ENCODE peak calls at places on chromosomes 2 and 18, in seven cellular contexts. W, D, M, N, R, U and Z are unnamed samples.

GRCh38 chr18:29874519-29875098 is 1167.9 kb downstream of the DSC3 start:
- DNase-seq in M (no peak), D (peak), N (no peak), U (no peak), R (peak), W (peak), Z (no peak)

GRCh38 chr2:23867449-23867848 is 59.5 kb downstream of the ATAD2B start:
- DNase-seq in N (no peak), U (no peak), M (no peak), D (no peak), W (no peak), R (no peak), Z (no peak)

GRCh38 chr2:225009768-225010167 is 32.5 kb downstream of the DOCK10 start:
- DNase-seq in D (no peak), W (no peak), U (no peak), R (no peak), N (no peak), M (no peak), Z (no peak)

GRCh38 chr2:100289020-100289419 is 33.3 kb downstream of the LONRF2 start:
- DNase-seq in U (no peak), W (no peak), M (no peak), D (no peak), R (no peak), N (no peak), Z (no peak)

GRCh38 chr2:151106805-151107490 is 154.7 kb downstream of the RBM43 start:
- DNase-seq in N (no peak), R (no peak), D (no peak), W (no peak), U (no peak), M (no peak), Z (no peak)

GRCh38 chr2:105062158-105062557 is 24.3 kb downstream of the MRPS9 start:
- DNase-seq in W (no peak), D (no peak), N (no peak), M (no peak), U (no peak), R (no peak), Z (no peak)

GRCh38 chr2:101520246-101520645 is 45.3 kb upstream of the RFX8 start:
- DNase-seq in D (no peak), W (peak), N (no peak), R (no peak), M (no peak), U (no peak), Z (no peak)

GRCh38 chr2:64859208-64860161 is 129.7 kb upstream of the SLC1A4 start:
- DNase-seq in M (no peak), D (peak), W (no peak), R (peak), N (peak), U (peak), Z (no peak)

GRCh38 chr2:184596819-184597411 is 1.4 kb upstream of the ZNF804A start:
- DNase-seq in D (no peak), U (no peak), R (no peak), N (no peak), W (no peak), M (no peak), Z (no peak)

GRCh38 chr2:16281451-16282330 is 341.3 kb downstream of the MYCN start:
- DNase-seq in D (peak), M (no peak), W (no peak), R (peak), N (peak), U (no peak), Z (peak)

GRCh38 chr2:62450716-62451191 is 55.2 kb downstream of the TMEM17 start:
- DNase-seq in W (no peak), U (no peak), R (no peak), D (no peak), M (no peak), N (no peak), Z (no peak)

GRCh38 chr2:224004105-224004715 is 34.9 kb downstream of the SERPINE2 start:
- DNase-seq in M (no peak), D (no peak), U (no peak), W (no peak), R (no peak), N (no peak), Z (no peak)

GRCh38 chr2:7986431-7986830 is 695.4 kb upstream of the ID2 start:
- DNase-seq in M (no peak), R (no peak), D (no peak), U (no peak), W (no peak), N (no peak), Z (no peak)

GRCh38 chr2:207233731-207234130 is 68.0 kb upstream of the KLF7 start:
- DNase-seq in D (no peak), R (no peak), W (no peak), U (no peak), N (no peak), M (no peak), Z (no peak)

GRCh38 chr2:152176113-152176714 is 651 bp upstream of the STAM2 start:
- DNase-seq in W (no peak), N (no peak), R (no peak), M (no peak), U (no peak), D (no peak), Z (no peak)

GRCh38 chr2:191976436-191976835 is 129.5 kb upstream of the CAVIN2 start:
- DNase-seq in U (no peak), N (no peak), W (no peak), D (no peak), M (no peak), R (no peak), Z (no peak)

GRCh38 chr2:76275788-76276187 is 565.1 kb upstream of the GCFC2 start:
- DNase-seq in M (no peak), W (no peak), D (no peak), R (no peak), N (no peak), U (no peak), Z (no peak)

GRCh38 chr2:76280676-76281075 is 570.0 kb upstream of the GCFC2 start:
- DNase-seq in U (no peak), M (no peak), R (no peak), N (no peak), W (no peak), D (no peak), Z (no peak)

GRCh38 chr2:76283355-76283754 is 572.6 kb upstream of the GCFC2 start:
- DNase-seq in D (no peak), U (no peak), N (no peak), W (no peak), R (no peak), M (no peak), Z (no peak)

GRCh38 chr2:76279142-76279541 is 568.4 kb upstream of the GCFC2 start:
- DNase-seq in U (no peak), R (no peak), D (no peak), W (no peak), M (no peak), N (no peak), Z (no peak)

DNA sequence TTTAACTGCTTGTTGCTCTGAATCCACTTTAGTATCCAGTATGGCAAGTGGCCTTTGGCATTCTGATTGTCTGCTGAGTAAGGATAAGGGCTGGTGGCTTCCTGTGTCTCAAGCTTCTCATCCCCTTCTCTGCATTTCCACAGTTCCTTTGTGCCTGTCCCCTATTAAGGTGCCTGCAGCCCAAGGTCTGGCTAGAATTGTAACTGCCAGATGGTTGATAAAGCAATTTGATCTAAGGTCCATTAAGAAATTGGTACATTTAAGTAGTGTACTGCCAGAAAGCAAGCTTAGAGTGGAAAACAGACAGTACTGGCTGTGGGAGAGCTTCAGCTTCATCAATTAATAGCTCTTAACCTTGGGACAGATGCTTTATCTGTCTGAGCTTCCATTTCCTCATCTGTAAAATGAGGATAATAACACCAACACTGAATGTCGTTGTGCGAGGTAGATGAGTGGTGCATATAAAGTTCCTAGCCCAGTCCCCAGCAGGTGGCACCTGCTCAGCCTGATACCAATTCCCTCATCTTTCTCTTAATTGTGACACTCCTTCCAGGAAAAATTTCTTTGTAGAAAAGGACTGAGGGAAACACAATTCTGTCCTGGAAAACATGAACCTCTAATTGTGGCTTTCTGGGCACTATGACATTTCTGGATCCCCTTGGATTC is 570.6 kb upstream of the GCFC2 start:
- DNase-seq in N (no peak), D (no peak), M (no peak), U (no peak), W (no peak), R (no peak), Z (no peak)
- TF ChIP-seq CTCF in N (no peak), D (no peak), M (no peak), U (no peak), W (peak), R (no peak), Z (no peak)

GRCh38 chr18:47528343-47528742 is 276.9 kb upstream of the SKOR2 start:
- DNase-seq in M (no peak), D (no peak), R (no peak), U (no peak), N (no peak), W (no peak), Z (no peak)

GRCh38 chr18:47526147-47526546 is 274.7 kb upstream of the SKOR2 start:
- DNase-seq in W (no peak), N (no peak), D (no peak), R (no peak), M (no peak), U (no peak), Z (no peak)

GRCh38 chr18:47530695-47531094 is 279.2 kb upstream of the SKOR2 start:
- DNase-seq in M (no peak), R (no peak), N (no peak), D (no peak), W (no peak), U (no peak), Z (no peak)

GRCh38 chr18:47531759-47532158 is 280.3 kb upstream of the SKOR2 start:
- DNase-seq in U (no peak), M (no peak), W (no peak), R (peak), D (no peak), N (no peak), Z (no peak)
- TF ChIP-seq CTCF in U (peak), M (no peak), W (no peak), R (peak), D (no peak), N (no peak), Z (no peak)

DNA sequence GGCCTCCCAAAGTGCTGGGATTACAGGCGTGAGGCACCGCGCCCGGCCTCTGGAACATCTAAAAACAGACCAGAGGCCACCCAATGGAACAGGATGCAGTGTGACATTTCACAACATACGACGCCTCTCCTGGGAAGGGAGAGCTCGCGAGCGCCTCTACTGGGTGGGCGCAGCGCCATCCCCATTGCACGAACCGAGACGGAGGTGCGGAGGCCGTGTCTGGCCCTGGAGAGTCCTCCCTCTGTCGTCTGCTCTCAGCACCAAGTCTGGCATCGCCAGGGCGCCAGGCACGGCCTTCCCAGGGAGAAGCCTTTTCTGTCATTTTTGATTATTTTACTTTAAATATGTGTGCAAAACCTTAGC is 9.4 kb upstream of the GBX2 start:
- DNase-seq in D (peak), R (peak), N (no peak), W (no peak), M (no peak), U (peak), Z (peak)
- TF ChIP-seq CTCF in D (no peak), R (no peak), N (no peak), W (no peak), M (no peak), U (no peak), Z (no peak)

DNA sequence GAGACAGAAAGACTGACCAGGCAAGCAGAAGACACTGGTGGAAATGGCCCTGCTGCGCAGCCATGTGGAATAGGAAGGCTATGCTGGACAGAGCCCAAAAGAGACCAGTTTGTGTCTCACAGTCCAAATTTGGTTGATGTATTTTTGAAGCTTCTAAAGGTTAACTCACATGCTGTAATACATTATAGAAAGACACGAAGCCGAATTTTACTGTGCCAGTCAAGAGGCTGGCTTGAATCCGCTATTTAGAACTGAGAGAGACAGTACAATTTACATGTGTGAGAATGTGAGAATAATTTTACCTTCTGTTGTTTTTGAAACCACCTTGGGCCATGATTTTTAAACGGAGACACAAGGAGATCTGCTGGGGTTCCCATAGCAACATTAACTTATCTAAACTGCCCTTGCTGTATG is 113.6 kb downstream of the METTL8 start:
- DNase-seq in N (no peak), U (no peak), R (no peak), D (no peak), W (no peak), M (no peak), Z (no peak)
- TF ChIP-seq CTCF in N (no peak), U (no peak), R (no peak), D (no peak), W (no peak), M (no peak), Z (no peak)

DNA sequence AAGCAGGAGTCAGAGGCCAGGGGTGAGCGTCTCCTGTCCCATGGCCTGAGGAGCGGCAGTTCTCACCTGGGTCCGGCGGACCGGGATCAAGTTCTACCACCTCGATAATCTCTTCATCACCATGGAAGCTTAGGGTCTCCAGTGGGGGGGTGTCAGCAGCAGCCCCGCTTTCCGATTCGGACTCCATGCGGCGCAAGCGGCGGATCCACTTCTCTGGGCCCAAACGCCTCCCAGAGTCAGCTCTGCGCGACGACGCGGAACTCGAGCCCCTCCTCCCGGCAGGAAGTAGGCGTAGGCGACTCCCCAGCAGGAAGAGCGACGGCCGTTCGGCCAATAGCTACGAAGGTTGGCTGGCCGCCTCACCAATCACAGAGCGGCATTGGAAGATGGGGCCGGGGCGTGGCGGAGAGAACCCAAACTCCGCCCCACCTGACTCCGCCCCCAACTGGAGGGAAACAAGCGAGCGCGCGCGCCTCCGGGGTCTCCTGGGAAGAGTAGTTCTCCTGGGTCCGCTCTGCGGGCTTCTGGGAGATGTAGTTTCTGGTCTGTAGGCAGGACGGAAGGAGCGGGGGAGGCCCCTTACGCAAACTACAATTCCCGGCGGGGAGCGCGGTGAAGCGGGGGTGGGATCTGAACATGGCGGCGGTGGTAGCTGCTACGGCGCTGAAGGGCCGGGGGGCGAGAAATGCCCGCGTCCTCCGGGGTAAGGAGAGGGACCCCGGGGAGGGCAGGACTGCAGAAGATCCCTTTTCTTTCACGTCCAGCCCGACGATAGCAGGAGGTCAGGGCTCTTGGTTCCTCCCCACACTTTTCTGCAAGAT is at the start of the genes AAMP and PNKD:
- DNase-seq in D (peak), M (peak), W (peak), N (peak), U (peak), R (peak), Z (peak)
- TF ChIP-seq CTCF in D (peak), M (peak), W (peak), N (peak), U (peak), R (no peak), Z (no peak)

DNA sequence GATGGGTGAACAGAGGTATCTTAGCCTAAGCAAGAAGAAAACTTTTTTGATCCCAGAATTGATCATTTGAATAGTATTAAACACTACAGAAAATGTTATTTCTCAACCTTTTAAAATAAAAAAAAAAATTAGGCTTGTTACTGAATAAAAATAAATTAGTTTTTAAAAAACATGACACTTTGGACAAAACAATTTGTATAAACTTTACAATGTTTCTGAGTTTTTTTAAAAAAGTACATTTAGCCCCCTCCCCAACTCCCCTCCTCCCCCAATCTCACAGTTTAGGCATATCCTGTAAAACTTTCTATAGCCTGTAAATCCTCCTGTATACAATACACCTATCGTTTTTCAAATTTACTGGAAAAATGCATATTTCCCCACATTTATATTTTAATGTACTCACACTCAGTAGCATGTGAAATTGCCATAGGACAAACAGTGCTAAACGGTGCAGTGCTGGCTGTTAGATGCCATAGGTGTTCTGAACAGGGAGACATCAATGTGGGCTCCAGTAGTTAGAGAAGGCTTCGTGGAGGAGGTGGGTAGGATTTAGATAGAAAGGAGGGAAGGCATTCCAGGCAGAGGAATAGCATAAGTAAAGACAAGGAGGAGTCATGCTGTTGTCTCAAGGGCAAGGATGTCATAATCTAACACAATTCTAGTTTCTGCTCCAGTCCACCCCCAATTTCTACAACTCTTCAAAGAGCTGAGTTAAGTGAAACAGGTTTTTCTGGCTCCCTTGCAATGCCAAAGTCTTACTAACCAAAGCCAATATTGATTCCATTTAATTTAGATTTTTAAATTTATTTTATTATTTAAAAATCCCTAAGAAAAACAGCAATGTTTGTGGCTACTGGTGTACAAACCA is 50.9 kb downstream of the SP3 start:
- DNase-seq in D (no peak), U (no peak), N (no peak), R (no peak), M (no peak), W (no peak), Z (no peak)
- TF ChIP-seq CTCF in D (no peak), U (no peak), N (no peak), R (no peak), M (no peak), W (no peak), Z (no peak)

DNA sequence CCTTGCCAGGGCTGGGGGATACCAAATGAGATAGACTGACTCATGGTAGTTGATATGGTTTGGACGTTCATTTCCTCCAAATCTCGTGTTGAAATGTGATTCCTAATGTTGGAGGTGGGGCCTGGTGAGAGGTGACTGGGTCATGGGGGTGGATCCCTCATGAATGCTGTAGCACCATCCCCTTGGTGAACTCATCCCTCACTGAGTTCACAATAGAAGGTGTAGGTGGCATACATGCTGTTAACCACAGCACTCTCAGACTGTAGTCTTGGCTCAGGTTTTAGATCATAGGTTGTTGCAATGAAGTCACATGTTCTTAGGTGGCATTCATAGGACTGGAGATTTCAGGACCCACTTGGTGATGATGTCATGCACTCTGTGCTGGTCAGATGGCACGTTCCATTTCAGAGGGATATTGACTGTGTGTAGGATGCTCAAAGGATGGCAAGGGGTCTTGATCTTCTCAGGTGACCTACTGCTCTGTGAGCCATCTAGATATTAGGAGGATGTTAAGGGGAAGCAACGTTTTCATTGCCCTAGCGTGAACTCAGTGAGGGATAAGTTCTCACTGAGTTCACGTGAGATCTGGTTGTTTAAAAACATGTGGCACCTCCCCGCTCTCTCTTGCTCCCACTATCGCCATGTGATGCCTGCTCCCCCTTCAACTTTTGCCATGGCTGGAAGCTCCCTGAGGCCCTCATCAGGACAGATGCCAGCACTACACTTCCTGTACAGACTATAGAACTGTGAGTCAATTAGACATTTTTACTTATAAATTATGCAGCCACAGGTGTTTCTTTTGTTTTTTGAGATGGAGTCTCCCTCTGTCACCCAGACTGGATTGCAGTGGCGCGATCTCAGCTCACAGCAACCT is 73.8 kb upstream of the ACAA2 start:
- DNase-seq in M (no peak), D (no peak), W (no peak), R (peak), N (no peak), U (peak), Z (peak)
- TF ChIP-seq CTCF in M (no peak), D (no peak), W (peak), R (no peak), N (no peak), U (no peak), Z (no peak)

DNA sequence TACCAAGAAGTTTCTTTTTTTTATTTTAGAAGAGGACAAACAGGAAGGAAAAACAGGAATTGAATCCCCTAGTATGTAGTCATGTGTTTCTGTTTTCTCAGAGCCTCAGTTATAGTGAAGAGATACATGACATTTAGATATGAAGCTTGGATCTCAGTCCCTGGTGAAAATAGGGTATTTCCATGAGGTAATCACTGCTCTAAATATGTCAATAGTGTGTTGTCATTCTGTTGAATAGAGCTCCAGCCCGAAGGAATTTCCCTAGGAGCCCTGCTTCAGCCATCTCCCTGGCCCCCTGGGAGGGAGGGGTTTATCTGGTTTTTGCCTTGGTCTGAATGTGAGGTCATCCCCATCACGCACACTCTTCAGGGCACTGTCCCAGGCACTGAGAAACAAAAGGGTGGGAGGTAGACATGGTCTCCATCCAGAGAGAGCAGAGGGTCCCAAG is 47.1 kb upstream of the REL start:
- DNase-seq in U (no peak), D (no peak), W (no peak), R (no peak), M (no peak), N (no peak), Z (no peak)
- TF ChIP-seq CTCF in U (no peak), D (no peak), W (no peak), R (no peak), M (no peak), N (no peak), Z (no peak)